ENCODE peak calls at places on chromosomes 16 and 17, in four cellular contexts. Z is HL-60, U is K562, G is GM12878. V is an unnamed sample.

GRCh38 chr17:32882734-32883133 is 5.8 kb upstream of the MYO1D start:
- DNase-seq in Z (no peak), U (peak), G (no peak), V (no peak)

GRCh38 chr17:49372428-49372827 is 10.4 kb upstream of the ZNF652 start:
- DNase-seq in Z (no peak), U (no peak), G (no peak), V (no peak)

GRCh38 chr17:50858486-50859225 is 7.5 kb downstream of the TOB1 start:
- DNase-seq in Z (no peak), U (no peak), G (no peak), V (no peak)

GRCh38 chr17:57924677-57925076 is 30.5 kb downstream of the CUEDC1 start:
- DNase-seq in Z (no peak), U (no peak), G (no peak), V (no peak)

GRCh38 chr16:14362774-14363371 is 267.2 kb downstream of the PARN start:
- DNase-seq in Z (no peak), U (no peak), G (no peak), V (no peak)

GRCh38 chr17:8799851-8800212 is 667 bp upstream of the MFSD6L start:
- DNase-seq in Z (no peak), U (no peak), G (no peak), V (no peak)

GRCh38 chr17:17837380-17837821 is 615 bp upstream of the SREBF1 start:
- DNase-seq in Z (no peak), U (no peak), G (no peak), V (no peak)

GRCh38 chr17:55641559-55642160 is 81.0 kb downstream of the TMEM100 start:
- DNase-seq in Z (peak), U (peak), G (no peak), V (no peak)

GRCh38 chr17:6670999-6671398 is 19.4 kb downstream of the C17orf100 start:
- DNase-seq in Z (no peak), U (no peak), G (no peak), V (no peak)

GRCh38 chr17:12624221-12624620 is 41.5 kb upstream of the MYOCD start:
- DNase-seq in Z (no peak), U (no peak), G (no peak), V (no peak)

GRCh38 chr17:78231991-78232759 is 744 bp downstream of the TMEM235 start:
- DNase-seq in Z (no peak), U (no peak), G (no peak), V (peak)

GRCh38 chr16:66127459-66128362 is 238.8 kb upstream of the CDH5 start:
- DNase-seq in Z (no peak), U (no peak), G (no peak), V (no peak)

GRCh38 chr16:88649924-88650748 is 717 bp downstream of the CYBA start:
- DNase-seq in Z (no peak), U (peak), G (no peak), V (peak)

GRCh38 chr17:49327835-49328784 is 33.9 kb downstream of the ZNF652 start:
- DNase-seq in Z (no peak), U (peak), G (no peak), V (no peak)

GRCh38 chr17:37743875-37744632 is 805 bp downstream of the HNF1B start:
- DNase-seq in Z (no peak), U (no peak), G (no peak), V (no peak)

GRCh38 chr17:74742153-74742515 is 5.1 kb downstream of the RAB37 start:
- DNase-seq in Z (no peak), U (no peak), G (peak), V (no peak)

GRCh38 chr16:89176147-89176690 is 4.7 kb downstream of the CDH15 start:
- DNase-seq in Z (no peak), U (no peak), G (no peak), V (no peak)

GRCh38 chr17:79833744-79834574 is 5.3 kb downstream of the CBX4 start:
- DNase-seq in Z (no peak), U (peak), G (no peak), V (no peak)

GRCh38 chr17:13792314-13792713 is 190.6 kb upstream of the HS3ST3A1 start:
- DNase-seq in Z (no peak), U (no peak), G (no peak), V (no peak)

GRCh38 chr16:64345142-64345541 is 776.7 kb downstream of the CDH11 start:
- DNase-seq in Z (no peak), U (no peak), G (no peak), V (no peak)

GRCh38 chr16:84228321-84228838 is 11.4 kb downstream of the KCNG4 start:
- DNase-seq in Z (peak), U (peak), G (no peak), V (no peak)

GRCh38 chr16:31081428-31082351 is 7.1 kb downstream of the PRSS53 start:
- DNase-seq in Z (no peak), U (no peak), G (no peak), V (no peak)

GRCh38 chr17:69367298-69367697 is 40.4 kb upstream of the ABCA5 start:
- DNase-seq in Z (no peak), U (no peak), G (peak), V (peak)

GRCh38 chr16:85137323-85138072 is 25.2 kb upstream of the CIBAR2 start:
- DNase-seq in Z (no peak), U (no peak), G (no peak), V (no peak)

GRCh38 chr16:27240948-27241531 is 27.5 kb downstream of the NSMCE1 start:
- DNase-seq in Z (no peak), U (no peak), G (no peak), V (no peak)

GRCh38 chr16:67456383-67457140 is 24.4 kb downstream of the ATP6V0D1 start:
- DNase-seq in Z (no peak), U (no peak), G (no peak), V (no peak)

GRCh38 chr17:56217921-56218320 is 64.6 kb downstream of the ANKFN1 start:
- DNase-seq in Z (no peak), U (no peak), G (no peak), V (no peak)

GRCh38 chr17:13099079-13099478 is 81.3 kb upstream of the ELAC2 start:
- DNase-seq in Z (no peak), U (no peak), G (no peak), V (no peak)

GRCh38 chr16:1493746-1494094 is 560 bp downstream of the TELO2 start:
- DNase-seq in Z (no peak), U (no peak), G (no peak), V (peak)

GRCh38 chr16:1492082-1492922 is 858 bp upstream of the TELO2 start:
- DNase-seq in Z (peak), U (no peak), G (no peak), V (no peak)

GRCh38 chr16:1494711-1495110 is 1.6 kb downstream of the TELO2 start:
- DNase-seq in Z (no peak), U (no peak), G (no peak), V (no peak)

GRCh38 chr16:1494129-1494640 is 1.0 kb downstream of the TELO2 start:
- DNase-seq in Z (no peak), U (peak), G (no peak), V (no peak)

GRCh38 chr16:1492923-1493745 is at the start of gene TELO2:
- DNase-seq in Z (peak), U (peak), G (no peak), V (peak)
- TF ChIP-seq POLR2AphosphoS5 in Z (peak), U (peak), G (peak), V (peak)

GRCh38 chr16:10501016-10501607 is 79.3 kb downstream of the EMP2 start:
- DNase-seq in Z (no peak), U (peak), G (no peak), V (no peak)
- TF ChIP-seq SPI1 in Z (no peak), U (no peak), G (no peak), V (no peak)

DNA sequence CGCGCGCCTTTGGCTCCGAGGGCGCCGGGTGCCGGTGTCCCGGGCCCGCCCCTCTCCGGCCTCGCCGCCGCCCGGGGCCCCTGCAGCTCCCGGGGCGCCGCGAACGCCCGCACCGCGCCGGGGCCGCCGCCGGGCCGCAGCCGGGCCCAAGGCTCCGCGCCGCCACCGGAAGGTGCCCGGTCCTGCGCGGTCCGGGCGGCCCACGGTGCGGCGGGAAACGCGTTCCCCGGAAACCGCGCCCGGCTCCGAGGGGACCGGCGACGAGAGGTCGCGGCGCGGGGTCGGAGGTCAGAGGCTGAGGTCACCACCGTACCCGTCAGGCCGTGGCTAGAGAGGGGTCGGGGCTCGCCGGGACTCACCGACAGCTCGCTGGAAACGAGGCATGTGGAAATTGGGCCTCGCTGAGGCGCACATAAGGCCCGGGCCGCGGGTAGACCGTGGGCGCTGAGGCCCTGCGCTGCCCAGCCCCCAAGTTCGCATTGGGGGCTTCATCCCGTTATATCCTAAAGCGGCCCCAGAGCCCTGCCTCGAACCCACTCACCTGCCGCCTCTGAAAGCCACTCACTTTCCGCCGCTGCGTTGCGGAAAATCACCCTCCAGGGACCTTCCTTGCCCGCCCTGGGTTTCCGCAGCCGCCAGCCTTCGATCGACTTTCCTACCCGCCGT is at the start of gene DUS1L:
- DNase-seq in Z (no peak), U (peak), G (no peak), V (peak)
- TF ChIP-seq POLR2AphosphoS5 in Z (peak), U (no peak), G (no peak), V (no peak)

DNA sequence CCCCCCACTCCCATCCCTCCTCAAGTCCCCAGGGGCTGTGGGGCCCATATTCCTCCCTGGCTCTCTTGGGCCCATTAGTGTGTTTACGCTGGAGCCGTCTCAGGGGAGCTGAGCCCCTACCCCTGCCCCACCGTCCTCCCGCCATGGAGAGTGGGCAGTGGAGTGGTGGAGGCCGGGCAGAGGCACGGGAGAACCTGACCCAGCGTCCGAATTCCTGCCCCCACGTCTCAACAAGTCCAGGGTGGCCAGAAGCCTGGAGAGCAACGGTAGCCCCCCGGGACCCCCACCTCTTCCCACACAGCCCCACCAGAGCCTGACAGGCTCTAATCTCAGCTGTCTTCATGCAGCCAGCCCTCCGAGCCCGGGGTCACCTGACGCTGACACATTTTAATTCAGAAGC is 32.5 kb downstream of the WNT9B start:
- DNase-seq in Z (no peak), U (no peak), G (no peak), V (no peak)
- TF ChIP-seq SPI1 in Z (no peak), U (no peak), G (no peak), V (no peak)